ENCODE peak calls at places on chromosomes 7 and 10, in seven cellular contexts. M, L, C, H, V, A and R are unnamed samples.

GRCh38 chr10:31599626-31600504 is 280.8 kb downstream of the ZEB1 start:
- DNase-seq in M (no peak), L (no peak), C (no peak), H (no peak), V (no peak), A (no peak), R (no peak)

GRCh38 chr7:90404777-90405176 is 1.5 kb downstream of the CLDN12 start:
- DNase-seq in M (no peak), L (no peak), C (no peak), H (no peak), V (no peak), A (no peak), R (no peak)

GRCh38 chr7:66528652-66529051 is 100.0 kb upstream of the KCTD7 start:
- DNase-seq in M (no peak), L (no peak), C (no peak), H (no peak), V (no peak), A (no peak), R (no peak)

GRCh38 chr10:80608706-80609105 is 71.0 kb downstream of the SH2D4B start:
- DNase-seq in M (no peak), L (no peak), C (no peak), H (no peak), V (no peak), A (no peak), R (no peak)

GRCh38 chr10:123043409-123043925 is 34.7 kb downstream of the ACADSB start:
- DNase-seq in M (no peak), L (no peak), C (no peak), H (peak; percentile 61), V (peak; percentile 67), A (peak; percentile 71), R (no peak)

GRCh38 chr10:105352827-105353226 is 711.7 kb downstream of the SORCS3 start:
- DNase-seq in M (no peak), L (no peak), C (no peak), H (no peak), V (no peak), A (no peak), R (no peak)

GRCh38 chr10:113982745-113983144 is 60.9 kb upstream of the ADRB1 start:
- DNase-seq in M (no peak), L (no peak), C (no peak), H (no peak), V (no peak), A (no peak), R (no peak)

GRCh38 chr7:85176197-85176596 is 10.7 kb downstream of the SEMA3D start:
- DNase-seq in M (no peak), L (no peak), C (no peak), H (peak; percentile 39), V (no peak), A (no peak), R (no peak)

DNA sequence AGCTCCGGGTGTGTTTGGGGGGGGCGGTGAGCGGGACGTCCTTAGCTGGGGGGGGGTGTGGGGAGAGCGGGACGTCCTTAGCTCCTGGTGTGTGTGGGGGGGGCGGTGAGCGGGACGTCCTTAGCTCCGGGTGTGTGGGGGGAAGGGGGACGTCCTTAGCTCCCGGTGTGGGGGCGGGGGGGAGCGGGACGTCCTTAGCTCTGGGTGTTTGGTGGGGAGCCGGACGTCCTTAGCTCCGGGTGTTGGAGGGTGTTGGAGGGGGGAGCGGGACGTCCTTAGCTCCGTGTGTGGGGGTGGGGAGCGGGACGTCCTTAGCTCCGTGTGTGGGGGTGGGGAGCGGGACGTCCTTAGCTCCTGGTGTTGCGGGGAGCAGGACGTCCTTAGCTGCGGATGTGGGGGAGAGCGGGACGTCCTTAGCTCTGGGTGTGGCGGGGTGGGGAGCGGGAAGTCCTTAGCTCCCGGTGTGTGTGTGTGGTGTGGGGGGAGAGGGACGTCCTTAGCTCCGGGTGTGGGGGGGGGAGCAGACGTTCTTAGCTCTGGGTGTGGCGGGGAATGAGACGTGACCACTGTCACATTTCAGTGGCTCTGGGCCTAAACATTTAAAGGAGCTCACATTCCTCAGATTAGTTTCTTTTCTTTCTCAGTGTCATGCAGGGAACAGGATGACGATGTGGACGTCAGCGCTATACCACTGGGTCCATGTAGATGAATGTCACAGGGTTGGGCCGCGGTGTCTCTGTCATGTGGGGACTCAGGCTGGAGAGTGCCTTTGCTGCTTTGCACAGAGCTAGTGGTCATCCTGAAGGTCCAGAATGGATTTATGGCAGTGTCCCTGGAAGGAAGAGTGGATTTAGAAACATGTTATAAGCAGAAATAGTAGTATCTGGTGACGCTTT is 7.5 kb downstream of the DYNC2I1 start:
- DNase-seq in M (no peak), L (peak; percentile 70), C (peak; percentile 79), H (peak; percentile 41), V (peak; percentile 94), A (peak; percentile 38), R (peak; percentile 84)
- TF ChIP-seq POLR2A in M (no peak), L (no peak), C (no peak), H (no peak), V (peak; percentile 78), A (no peak), R (no peak)

GRCh38 chr10:5816170-5816569 is 2.9 kb upstream of the GDI2 start:
- DNase-seq in M (no peak), L (no peak), C (no peak), H (no peak), V (no peak), A (no peak), R (no peak)
- H3K4me1 ChIP-seq in M (peaks cover 8% of the 10 kb centered on the region), L (peaks cover 3% of the 10 kb centered on the region), C (peaks cover 5% of the 10 kb centered on the region), H (peaks cover 15% of the 10 kb centered on the region), V (peaks cover 12% of the 10 kb centered on the region), A (peaks cover 54% of the 10 kb centered on the region), R (peaks cover 63% of the 10 kb centered on the region)

GRCh38 chr10:18650618-18651017 is 769 bp downstream of the NSUN6 start:
- DNase-seq in M (no peak), L (no peak), C (no peak), H (peak; percentile 40), V (no peak), A (no peak), R (no peak)

GRCh38 chr10:18649364-18649959 is 1.9 kb downstream of the NSUN6 start:
- DNase-seq in M (no peak), L (no peak), C (no peak), H (no peak), V (no peak), A (no peak), R (no peak)

GRCh38 chr10:18647945-18648344 is 3.4 kb downstream of the NSUN6 start:
- DNase-seq in M (no peak), L (no peak), C (no peak), H (no peak), V (no peak), A (no peak), R (no peak)

GRCh38 chr10:18653112-18653511 is 1.7 kb upstream of the NSUN6 start:
- DNase-seq in M (no peak), L (no peak), C (no peak), H (no peak), V (no peak), A (no peak), R (no peak)

DNA sequence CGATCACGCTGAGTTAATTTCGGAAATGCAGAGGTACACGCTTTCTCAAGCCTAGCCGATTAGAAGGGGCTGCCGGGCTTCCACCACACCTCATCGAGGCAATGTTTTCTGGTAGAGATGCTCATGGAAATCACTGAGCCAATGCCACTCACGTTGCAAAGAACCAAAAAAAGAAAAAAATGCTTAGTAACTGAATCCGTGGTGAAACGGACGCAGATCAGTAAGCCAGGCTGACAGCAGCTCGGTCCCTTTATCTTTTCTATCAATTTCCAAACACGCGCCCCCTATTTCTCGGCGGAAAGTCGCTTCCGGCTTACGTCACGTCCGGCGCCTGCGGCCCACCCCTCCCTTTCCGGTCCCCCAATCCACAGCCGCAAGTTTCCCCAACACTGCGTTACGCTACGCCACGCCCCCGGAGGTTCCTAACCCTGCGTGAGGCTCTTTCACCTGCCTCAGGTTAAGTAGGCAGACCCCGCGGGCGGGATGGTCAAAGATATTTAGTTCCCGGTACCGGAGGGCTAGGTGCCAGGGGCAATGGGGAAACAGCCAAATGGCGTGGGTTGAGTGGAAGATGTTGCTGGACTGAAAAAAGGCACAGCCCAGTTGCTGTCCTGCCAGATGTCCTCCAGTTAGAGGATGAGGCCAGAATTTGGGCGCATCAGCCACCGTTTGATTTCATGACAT is at the start of gene NSUN6:
- DNase-seq in M (peak; percentile 58), L (peak; percentile 93), C (peak; percentile 91), H (peak; percentile 84), V (peak; percentile 89), A (peak; percentile 82), R (peak; percentile 97)
- TF ChIP-seq POLR2A in M (no peak), L (peak; percentile 92), C (peak; percentile 75), H (peak; percentile 62), V (peak; percentile 91), A (peak; percentile 44), R (peak; percentile 50)

DNA sequence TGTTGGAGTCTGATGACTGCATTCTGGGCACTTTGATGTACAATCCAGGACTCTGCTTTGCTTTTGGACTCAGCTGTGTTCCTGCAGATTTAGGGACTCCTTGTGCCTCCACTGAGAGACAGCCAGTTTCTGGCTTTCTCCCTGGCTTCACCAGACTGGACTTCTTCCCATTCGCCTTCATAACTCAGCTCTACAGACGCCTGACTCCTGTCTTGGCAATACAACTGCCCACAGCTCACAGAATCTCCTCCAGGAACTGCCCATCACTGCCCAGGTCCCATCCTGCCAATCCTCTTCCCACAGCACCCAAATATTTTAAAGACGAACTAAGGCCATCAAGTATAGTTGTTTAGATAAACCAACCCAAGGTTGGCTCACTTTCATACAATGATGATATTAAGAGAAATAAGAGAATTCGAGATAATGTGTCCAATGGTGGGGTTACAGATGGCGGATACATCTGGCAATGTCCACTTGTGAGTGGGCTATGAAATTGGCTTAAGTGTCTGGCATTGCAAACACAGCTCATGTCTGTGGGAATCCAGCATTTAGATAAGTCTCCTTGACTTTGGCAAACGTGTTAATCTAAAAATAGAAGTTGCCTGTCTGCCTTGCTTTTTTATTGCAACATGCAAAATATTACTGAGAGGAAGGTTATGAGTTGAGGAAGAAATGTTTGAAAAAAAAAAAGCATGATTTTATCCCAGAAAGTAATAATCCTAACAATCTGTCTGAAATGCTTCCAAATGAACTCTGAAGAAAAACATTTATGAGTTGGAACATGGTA is 95.1 kb downstream of the ITGA8 start:
- DNase-seq in M (no peak), L (no peak), C (no peak), H (no peak), V (no peak), A (no peak), R (no peak)
- H3K4me1 ChIP-seq in M (no peaks in the 10 kb centered on the region), L (no peaks in the 10 kb centered on the region), C (no peaks in the 10 kb centered on the region), H (peaks cover 11% of the 10 kb centered on the region), V (no peaks in the 10 kb centered on the region), A (no peaks in the 10 kb centered on the region), R (peaks cover 3% of the 10 kb centered on the region)

DNA sequence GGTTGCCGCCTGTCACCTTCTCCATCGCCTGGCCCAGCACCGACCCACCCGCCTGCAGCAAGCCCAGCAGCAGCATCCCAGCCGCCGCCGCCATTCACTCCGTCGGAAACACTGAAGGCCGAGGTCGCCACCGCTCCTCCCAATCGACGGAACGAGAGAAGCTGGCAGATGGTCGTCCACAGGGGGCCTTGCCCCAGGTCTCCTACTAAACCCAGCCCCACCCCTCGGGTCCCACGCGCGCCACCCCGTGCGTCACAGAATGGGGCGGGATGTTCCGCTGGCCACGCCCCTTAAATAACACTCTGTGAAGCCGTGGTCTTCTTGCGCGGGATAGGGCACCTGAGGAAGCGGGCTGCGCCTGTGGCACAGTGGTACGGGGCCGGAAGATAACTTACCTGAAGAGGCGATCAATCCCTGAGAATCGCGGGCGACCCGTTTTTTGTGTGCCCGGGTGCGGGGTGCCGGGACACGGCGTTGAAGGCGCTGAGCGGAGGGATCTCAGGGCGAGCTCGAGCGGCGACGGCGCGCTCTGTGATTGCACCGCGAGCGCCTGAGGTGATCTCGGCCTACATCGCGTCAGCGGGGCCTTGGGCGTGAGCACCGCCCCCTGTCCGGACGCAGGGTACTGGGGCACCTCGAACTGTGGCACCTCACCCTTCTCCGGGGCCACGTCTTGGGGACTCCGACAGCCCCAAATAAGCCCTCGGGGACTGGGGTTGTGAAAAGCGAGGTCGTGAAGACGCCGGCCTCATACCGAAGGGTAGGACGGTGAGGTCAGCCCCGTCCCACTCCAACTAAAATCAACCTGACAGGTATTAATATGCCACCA is at the start of gene CYP51A1:
- DNase-seq in M (peak; percentile 74), L (peak; percentile 96), C (peak; percentile 92), H (peak; percentile 94), V (peak; percentile 97), A (peak; percentile 84), R (peak; percentile 97)
- TF ChIP-seq POLR2A in M (no peak), L (peak; percentile 90), C (peak; percentile 73), H (peak; percentile 52), V (peak; percentile 93), A (peak; percentile 93), R (peak; percentile 80)